ENCODE peak calls at places on chromosomes 11 and 22, in seven cellular contexts. One of them, this sample, is unnamed.

GRCh38 chr11:74142624-74143023 is 28.2 kb downstream of the C2CD3 start:
- DNase-seq in choroid plexus epithelial cell: peak
- DNase-seq in GM23338: no peak
- DNase-seq in fibroblast of mammary gland: peak
- DNase-seq in astrocyte of the spinal cord: peak
- DNase-seq in retinal pigment epithelial cell: no peak
- DNase-seq in fibroblast of the aortic adventitia: no peak
- DNase-seq in this sample: peak

GRCh38 chr11:284081-285020 is 4.6 kb upstream of the PGGHG start:
- DNase-seq in choroid plexus epithelial cell: no peak
- DNase-seq in GM23338: no peak
- DNase-seq in fibroblast of mammary gland: no peak
- DNase-seq in astrocyte of the spinal cord: no peak
- DNase-seq in retinal pigment epithelial cell: no peak
- DNase-seq in fibroblast of the aortic adventitia: no peak
- DNase-seq in this sample: no peak

GRCh38 chr22:48743601-48744282 is 1083.9 kb downstream of the BRD1 start:
- DNase-seq in choroid plexus epithelial cell: no peak
- DNase-seq in GM23338: no peak
- DNase-seq in fibroblast of mammary gland: no peak
- DNase-seq in astrocyte of the spinal cord: no peak
- DNase-seq in retinal pigment epithelial cell: no peak
- DNase-seq in fibroblast of the aortic adventitia: no peak
- DNase-seq in this sample: no peak

GRCh38 chr11:110621826-110622225 is 90.4 kb downstream of the ARHGAP20 start:
- DNase-seq in choroid plexus epithelial cell: peak
- DNase-seq in GM23338: no peak
- DNase-seq in fibroblast of mammary gland: peak
- DNase-seq in astrocyte of the spinal cord: no peak
- DNase-seq in retinal pigment epithelial cell: no peak
- DNase-seq in fibroblast of the aortic adventitia: peak
- DNase-seq in this sample: no peak

GRCh38 chr11:65489706-65490310 is 9.0 kb upstream of the MALAT1 start:
- DNase-seq in choroid plexus epithelial cell: no peak
- DNase-seq in GM23338: no peak
- DNase-seq in fibroblast of mammary gland: peak
- DNase-seq in astrocyte of the spinal cord: peak
- DNase-seq in retinal pigment epithelial cell: no peak
- DNase-seq in fibroblast of the aortic adventitia: peak
- DNase-seq in this sample: no peak

GRCh38 chr22:17087176-17088131 is 2.7 kb downstream of the IL17RA start:
- DNase-seq in choroid plexus epithelial cell: peak
- DNase-seq in GM23338: no peak
- DNase-seq in fibroblast of mammary gland: peak
- DNase-seq in astrocyte of the spinal cord: peak
- DNase-seq in retinal pigment epithelial cell: no peak
- DNase-seq in fibroblast of the aortic adventitia: no peak
- DNase-seq in this sample: no peak

GRCh38 chr11:64036081-64037026 is 623 bp downstream of the FLRT1 start:
- DNase-seq in choroid plexus epithelial cell: peak
- DNase-seq in GM23338: peak
- DNase-seq in fibroblast of mammary gland: peak
- DNase-seq in astrocyte of the spinal cord: peak
- DNase-seq in retinal pigment epithelial cell: no peak
- DNase-seq in fibroblast of the aortic adventitia: peak
- DNase-seq in this sample: peak

GRCh38 chr11:69509846-69510390 is 28.5 kb downstream of the LINC01488 start:
- DNase-seq in choroid plexus epithelial cell: no peak
- DNase-seq in GM23338: no peak
- DNase-seq in fibroblast of mammary gland: no peak
- DNase-seq in astrocyte of the spinal cord: no peak
- DNase-seq in retinal pigment epithelial cell: no peak
- DNase-seq in fibroblast of the aortic adventitia: no peak
- DNase-seq in this sample: no peak

GRCh38 chr11:65468874-65469333 is 29.9 kb upstream of the MALAT1 start:
- DNase-seq in choroid plexus epithelial cell: peak
- DNase-seq in GM23338: peak
- DNase-seq in fibroblast of mammary gland: peak
- DNase-seq in astrocyte of the spinal cord: no peak
- DNase-seq in retinal pigment epithelial cell: no peak
- DNase-seq in fibroblast of the aortic adventitia: no peak
- DNase-seq in this sample: peak

GRCh38 chr11:124756033-124756752 is 4.1 kb upstream of the VSIG2 start:
- DNase-seq in choroid plexus epithelial cell: no peak
- DNase-seq in GM23338: no peak
- DNase-seq in fibroblast of mammary gland: no peak
- DNase-seq in astrocyte of the spinal cord: no peak
- DNase-seq in retinal pigment epithelial cell: no peak
- DNase-seq in fibroblast of the aortic adventitia: no peak
- DNase-seq in this sample: no peak

GRCh38 chr11:62461740-62462522 is 43.1 kb downstream of the SCGB1A1 start:
- DNase-seq in choroid plexus epithelial cell: peak
- DNase-seq in GM23338: no peak
- DNase-seq in fibroblast of mammary gland: peak
- DNase-seq in astrocyte of the spinal cord: peak
- DNase-seq in retinal pigment epithelial cell: no peak
- DNase-seq in fibroblast of the aortic adventitia: peak
- DNase-seq in this sample: no peak

GRCh38 chr11:113286509-113287497 is 27.6 kb upstream of the TTC12 start:
- DNase-seq in choroid plexus epithelial cell: peak
- DNase-seq in GM23338: no peak
- DNase-seq in fibroblast of mammary gland: peak
- DNase-seq in astrocyte of the spinal cord: no peak
- DNase-seq in retinal pigment epithelial cell: no peak
- DNase-seq in fibroblast of the aortic adventitia: peak
- DNase-seq in this sample: no peak

DNA sequence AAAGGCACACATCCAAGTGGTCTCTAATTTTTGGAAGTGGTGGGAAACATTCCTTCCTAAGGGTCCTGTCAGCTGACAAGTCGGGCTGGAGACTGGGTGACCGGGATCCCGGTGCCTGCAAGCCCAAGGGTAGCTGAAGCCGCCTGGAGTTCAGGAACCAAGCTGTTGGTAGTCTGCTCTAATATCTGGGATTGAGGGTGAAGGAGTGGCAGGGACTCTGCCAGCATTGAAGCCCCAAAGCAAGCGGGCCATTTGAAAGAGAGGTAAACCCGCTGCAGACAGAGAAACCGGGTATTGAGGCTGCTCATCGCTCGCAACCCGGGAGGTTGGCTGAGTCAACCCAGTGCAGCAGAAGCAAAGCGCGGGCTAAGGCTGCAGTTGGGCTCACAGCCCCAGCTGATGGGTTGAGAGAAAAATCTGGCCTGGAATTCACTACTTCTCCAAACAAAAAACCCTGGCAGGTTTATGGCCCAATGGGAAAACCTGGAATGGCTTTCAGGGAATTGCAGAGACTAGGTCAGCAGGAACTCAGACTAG is 28.2 kb upstream of the FBXO3 start:
- DNase-seq in choroid plexus epithelial cell: peak
- DNase-seq in GM23338: peak
- DNase-seq in fibroblast of mammary gland: peak
- DNase-seq in astrocyte of the spinal cord: peak
- DNase-seq in retinal pigment epithelial cell: peak
- DNase-seq in fibroblast of the aortic adventitia: peak
- DNase-seq in this sample: peak
- H3K4me3 ChIP-seq in choroid plexus epithelial cell: peak
- H3K4me3 ChIP-seq in GM23338: peak
- H3K4me3 ChIP-seq in fibroblast of mammary gland: peak
- H3K4me3 ChIP-seq in astrocyte of the spinal cord: peak
- H3K4me3 ChIP-seq in retinal pigment epithelial cell: peak
- H3K4me3 ChIP-seq in fibroblast of the aortic adventitia: peak
- H3K4me3 ChIP-seq in this sample: no peak

GRCh38 chr11:17827006-17827405 is 92.4 kb downstream of the KCNC1 start:
- DNase-seq in choroid plexus epithelial cell: no peak
- DNase-seq in GM23338: peak
- DNase-seq in fibroblast of mammary gland: no peak
- DNase-seq in astrocyte of the spinal cord: no peak
- DNase-seq in retinal pigment epithelial cell: no peak
- DNase-seq in fibroblast of the aortic adventitia: no peak
- DNase-seq in this sample: peak
- TF ChIP-seq CTCF in choroid plexus epithelial cell: peak
- TF ChIP-seq CTCF in GM23338: peak
- TF ChIP-seq CTCF in fibroblast of mammary gland: peak
- TF ChIP-seq CTCF in astrocyte of the spinal cord: peak
- TF ChIP-seq CTCF in retinal pigment epithelial cell: peak
- TF ChIP-seq CTCF in fibroblast of the aortic adventitia: no peak
- TF ChIP-seq CTCF in this sample: peak

GRCh38 chr11:12678092-12678491 is 3.9 kb downstream of the TEAD1 start:
- DNase-seq in choroid plexus epithelial cell: no peak
- DNase-seq in GM23338: no peak
- DNase-seq in fibroblast of mammary gland: no peak
- DNase-seq in astrocyte of the spinal cord: peak
- DNase-seq in retinal pigment epithelial cell: no peak
- DNase-seq in fibroblast of the aortic adventitia: peak
- DNase-seq in this sample: no peak
- H3K4me3 ChIP-seq in choroid plexus epithelial cell: peak
- H3K4me3 ChIP-seq in GM23338: peak
- H3K4me3 ChIP-seq in fibroblast of mammary gland: peak
- H3K4me3 ChIP-seq in astrocyte of the spinal cord: peak
- H3K4me3 ChIP-seq in retinal pigment epithelial cell: peak
- H3K4me3 ChIP-seq in fibroblast of the aortic adventitia: peak
- H3K4me3 ChIP-seq in this sample: no peak

GRCh38 chr11:45897556-45897955 is 9.5 kb downstream of the FREY1 start:
- DNase-seq in choroid plexus epithelial cell: no peak
- DNase-seq in GM23338: no peak
- DNase-seq in fibroblast of mammary gland: no peak
- DNase-seq in astrocyte of the spinal cord: no peak
- DNase-seq in retinal pigment epithelial cell: no peak
- DNase-seq in fibroblast of the aortic adventitia: no peak
- DNase-seq in this sample: no peak
- TF ChIP-seq CTCF in choroid plexus epithelial cell: no peak
- TF ChIP-seq CTCF in GM23338: no peak
- TF ChIP-seq CTCF in fibroblast of mammary gland: no peak
- TF ChIP-seq CTCF in astrocyte of the spinal cord: no peak
- TF ChIP-seq CTCF in retinal pigment epithelial cell: no peak
- TF ChIP-seq CTCF in fibroblast of the aortic adventitia: no peak
- TF ChIP-seq CTCF in this sample: no peak